ENCODE peak calls at places on chromosomes 13 and 19, in ten cellular contexts. One of them, this sample, is unnamed.

GRCh38 chr19:18850560-18851375 is 19.0 kb downstream of the UPF1 start:
- DNase-seq in GM20000: no peak
- DNase-seq in omental fat pad: no peak
- DNase-seq in astrocyte of the cerebellum: no peak
- DNase-seq in pancreas: no peak
- DNase-seq in IMR-90: no peak
- DNase-seq in breast epithelium: no peak
- DNase-seq in fibroblast of pulmonary artery: no peak
- DNase-seq in foreskin keratinocyte: no peak
- DNase-seq in HL-60: no peak
- DNase-seq in this sample: no peak

GRCh38 chr13:33611016-33611805 is 206.7 kb upstream of the RFC3 start:
- DNase-seq in GM20000: no peak
- DNase-seq in omental fat pad: no peak
- DNase-seq in astrocyte of the cerebellum: peak; percentile 71
- DNase-seq in pancreas: peak; percentile 26
- DNase-seq in IMR-90: peak; percentile 64
- DNase-seq in breast epithelium: no peak
- DNase-seq in fibroblast of pulmonary artery: peak; percentile 93
- DNase-seq in foreskin keratinocyte: no peak
- DNase-seq in HL-60: no peak
- DNase-seq in this sample: peak; percentile 95

GRCh38 chr13:25466880-25467279 is 95.1 kb downstream of the ATP8A2 start:
- DNase-seq in GM20000: no peak
- DNase-seq in omental fat pad: no peak
- DNase-seq in astrocyte of the cerebellum: no peak
- DNase-seq in pancreas: no peak
- DNase-seq in IMR-90: no peak
- DNase-seq in breast epithelium: no peak
- DNase-seq in fibroblast of pulmonary artery: no peak
- DNase-seq in foreskin keratinocyte: no peak
- DNase-seq in HL-60: no peak
- DNase-seq in this sample: no peak

GRCh38 chr13:113009743-113010509 is 40.9 kb downstream of the MCF2L start:
- DNase-seq in GM20000: no peak
- DNase-seq in omental fat pad: no peak
- DNase-seq in astrocyte of the cerebellum: no peak
- DNase-seq in pancreas: no peak
- DNase-seq in IMR-90: no peak
- DNase-seq in breast epithelium: no peak
- DNase-seq in fibroblast of pulmonary artery: peak; percentile 38
- DNase-seq in foreskin keratinocyte: no peak
- DNase-seq in HL-60: no peak
- DNase-seq in this sample: peak; percentile 31

GRCh38 chr19:51739466-51740213 is 12.0 kb downstream of the FPR1 start:
- DNase-seq in GM20000: no peak
- DNase-seq in omental fat pad: no peak
- DNase-seq in astrocyte of the cerebellum: no peak
- DNase-seq in pancreas: no peak
- DNase-seq in IMR-90: no peak
- DNase-seq in breast epithelium: no peak
- DNase-seq in fibroblast of pulmonary artery: no peak
- DNase-seq in foreskin keratinocyte: no peak
- DNase-seq in HL-60: peak; percentile 71
- DNase-seq in this sample: no peak

GRCh38 chr19:16824658-16825311 is 4.4 kb upstream of the SIN3B start:
- DNase-seq in GM20000: no peak
- DNase-seq in omental fat pad: no peak
- DNase-seq in astrocyte of the cerebellum: no peak
- DNase-seq in pancreas: no peak
- DNase-seq in IMR-90: peak; percentile 51
- DNase-seq in breast epithelium: no peak
- DNase-seq in fibroblast of pulmonary artery: no peak
- DNase-seq in foreskin keratinocyte: no peak
- DNase-seq in HL-60: no peak
- DNase-seq in this sample: peak; percentile 49

GRCh38 chr19:2477141-2477710 is 1.3 kb downstream of the GADD45B start:
- DNase-seq in GM20000: no peak
- DNase-seq in omental fat pad: no peak
- DNase-seq in astrocyte of the cerebellum: no peak
- DNase-seq in pancreas: peak; percentile 46
- DNase-seq in IMR-90: peak; percentile 34
- DNase-seq in breast epithelium: peak; percentile 64
- DNase-seq in fibroblast of pulmonary artery: no peak
- DNase-seq in foreskin keratinocyte: no peak
- DNase-seq in HL-60: peak; percentile 10
- DNase-seq in this sample: peak; percentile 51

GRCh38 chr19:32098953-32099352 is 246.5 kb upstream of the ZNF507 start:
- DNase-seq in GM20000: no peak
- DNase-seq in omental fat pad: no peak
- DNase-seq in astrocyte of the cerebellum: no peak
- DNase-seq in pancreas: no peak
- DNase-seq in IMR-90: no peak
- DNase-seq in breast epithelium: no peak
- DNase-seq in fibroblast of pulmonary artery: no peak
- DNase-seq in foreskin keratinocyte: no peak
- DNase-seq in HL-60: no peak
- DNase-seq in this sample: no peak

GRCh38 chr13:110759710-110760109 is 46.2 kb downstream of the ING1 start:
- DNase-seq in GM20000: no peak
- DNase-seq in omental fat pad: no peak
- DNase-seq in astrocyte of the cerebellum: no peak
- DNase-seq in pancreas: no peak
- DNase-seq in IMR-90: peak; percentile 87
- DNase-seq in breast epithelium: no peak
- DNase-seq in fibroblast of pulmonary artery: peak; percentile 74
- DNase-seq in foreskin keratinocyte: no peak
- DNase-seq in HL-60: no peak
- DNase-seq in this sample: peak; percentile 92

GRCh38 chr13:95573226-95573625 is 20.7 kb downstream of the CLDN10 start:
- DNase-seq in GM20000: no peak
- DNase-seq in omental fat pad: no peak
- DNase-seq in astrocyte of the cerebellum: no peak
- DNase-seq in pancreas: no peak
- DNase-seq in IMR-90: peak; percentile 11
- DNase-seq in breast epithelium: no peak
- DNase-seq in fibroblast of pulmonary artery: peak; percentile 67
- DNase-seq in foreskin keratinocyte: peak; percentile 14
- DNase-seq in HL-60: no peak
- DNase-seq in this sample: peak; percentile 73

GRCh38 chr13:46062190-46062589 is 9.6 kb upstream of the ZC3H13 start:
- DNase-seq in GM20000: no peak
- DNase-seq in omental fat pad: no peak
- DNase-seq in astrocyte of the cerebellum: no peak
- DNase-seq in pancreas: no peak
- DNase-seq in IMR-90: peak; percentile 61
- DNase-seq in breast epithelium: no peak
- DNase-seq in fibroblast of pulmonary artery: peak; percentile 41
- DNase-seq in foreskin keratinocyte: peak; percentile 79
- DNase-seq in HL-60: no peak
- DNase-seq in this sample: peak; percentile 24

GRCh38 chr13:89862691-89863036 is 1484.8 kb upstream of the MIR17HG start:
- DNase-seq in GM20000: no peak
- DNase-seq in omental fat pad: no peak
- DNase-seq in astrocyte of the cerebellum: no peak
- DNase-seq in pancreas: no peak
- DNase-seq in IMR-90: no peak
- DNase-seq in breast epithelium: no peak
- DNase-seq in fibroblast of pulmonary artery: peak; percentile 12
- DNase-seq in foreskin keratinocyte: no peak
- DNase-seq in HL-60: no peak
- DNase-seq in this sample: no peak

GRCh38 chr19:58562126-58563033 is 4.0 kb upstream of the UBE2M start:
- DNase-seq in GM20000: peak; percentile 42
- DNase-seq in omental fat pad: no peak
- DNase-seq in astrocyte of the cerebellum: no peak
- DNase-seq in pancreas: no peak
- DNase-seq in IMR-90: peak; percentile 39
- DNase-seq in breast epithelium: no peak
- DNase-seq in fibroblast of pulmonary artery: peak; percentile 50
- DNase-seq in foreskin keratinocyte: no peak
- DNase-seq in HL-60: no peak
- DNase-seq in this sample: peak; percentile 46

GRCh38 chr13:38575427-38575826 is 111.5 kb upstream of the FREM2 start:
- DNase-seq in GM20000: no peak
- DNase-seq in omental fat pad: no peak
- DNase-seq in astrocyte of the cerebellum: no peak
- DNase-seq in pancreas: no peak
- DNase-seq in IMR-90: no peak
- DNase-seq in breast epithelium: no peak
- DNase-seq in fibroblast of pulmonary artery: no peak
- DNase-seq in foreskin keratinocyte: no peak
- DNase-seq in HL-60: no peak
- DNase-seq in this sample: no peak

GRCh38 chr13:38582133-38582532 is 104.7 kb upstream of the FREM2 start:
- DNase-seq in GM20000: peak; percentile 15
- DNase-seq in omental fat pad: no peak
- DNase-seq in astrocyte of the cerebellum: peak; percentile 19
- DNase-seq in pancreas: no peak
- DNase-seq in IMR-90: peak; percentile 16
- DNase-seq in breast epithelium: no peak
- DNase-seq in fibroblast of pulmonary artery: peak; percentile 57
- DNase-seq in foreskin keratinocyte: no peak
- DNase-seq in HL-60: peak; percentile 8
- DNase-seq in this sample: peak; percentile 45

DNA sequence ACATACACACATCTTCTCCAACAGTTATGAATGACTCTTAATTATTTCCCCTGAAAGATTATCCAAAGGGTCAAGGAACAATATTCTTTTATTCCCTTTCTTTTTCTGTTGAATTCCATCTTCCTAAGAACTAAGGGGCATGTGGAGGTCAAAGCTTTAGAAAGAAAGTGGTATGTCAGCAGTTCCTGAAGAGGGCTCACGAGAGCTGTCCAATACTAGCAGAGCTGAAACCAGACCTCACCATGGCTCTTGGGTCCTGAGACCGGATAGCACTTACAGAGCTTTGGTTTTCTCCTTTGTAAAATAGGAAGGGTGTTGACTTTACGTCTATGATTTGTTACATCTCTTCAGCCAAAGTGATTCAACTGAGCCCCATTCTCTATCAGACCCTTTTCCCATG is 109.8 kb upstream of the FREM2 start:
- DNase-seq in GM20000: no peak
- DNase-seq in omental fat pad: no peak
- DNase-seq in astrocyte of the cerebellum: no peak
- DNase-seq in pancreas: no peak
- DNase-seq in IMR-90: no peak
- DNase-seq in breast epithelium: no peak
- DNase-seq in fibroblast of pulmonary artery: peak; percentile 13
- DNase-seq in foreskin keratinocyte: no peak
- DNase-seq in HL-60: no peak
- DNase-seq in this sample: no peak
- TF ChIP-seq CTCF in GM20000: no peak
- TF ChIP-seq CTCF in omental fat pad: no peak
- TF ChIP-seq CTCF in astrocyte of the cerebellum: no peak
- TF ChIP-seq CTCF in pancreas: no peak
- TF ChIP-seq CTCF in IMR-90: no peak
- TF ChIP-seq CTCF in breast epithelium: no peak
- TF ChIP-seq CTCF in fibroblast of pulmonary artery: peak; percentile 9
- TF ChIP-seq CTCF in foreskin keratinocyte: peak; percentile 6
- TF ChIP-seq CTCF in HL-60: no peak
- TF ChIP-seq CTCF in this sample: no peak

GRCh38 chr13:26658972-26659371 is 101.5 kb downstream of the WASF3 start:
- DNase-seq in GM20000: no peak
- DNase-seq in omental fat pad: no peak
- DNase-seq in astrocyte of the cerebellum: no peak
- DNase-seq in pancreas: no peak
- DNase-seq in IMR-90: no peak
- DNase-seq in breast epithelium: no peak
- DNase-seq in fibroblast of pulmonary artery: no peak
- DNase-seq in foreskin keratinocyte: no peak
- DNase-seq in HL-60: no peak
- DNase-seq in this sample: no peak

GRCh38 chr13:26660185-26660584 is 100.4 kb downstream of the GPR12 start:
- DNase-seq in GM20000: no peak
- DNase-seq in omental fat pad: no peak
- DNase-seq in astrocyte of the cerebellum: no peak
- DNase-seq in pancreas: no peak
- DNase-seq in IMR-90: no peak
- DNase-seq in breast epithelium: no peak
- DNase-seq in fibroblast of pulmonary artery: no peak
- DNase-seq in foreskin keratinocyte: no peak
- DNase-seq in HL-60: no peak
- DNase-seq in this sample: no peak

GRCh38 chr13:26658491-26658890 is 101.0 kb downstream of the WASF3 start:
- DNase-seq in GM20000: no peak
- DNase-seq in omental fat pad: no peak
- DNase-seq in astrocyte of the cerebellum: no peak
- DNase-seq in pancreas: no peak
- DNase-seq in IMR-90: no peak
- DNase-seq in breast epithelium: no peak
- DNase-seq in fibroblast of pulmonary artery: no peak
- DNase-seq in foreskin keratinocyte: no peak
- DNase-seq in HL-60: no peak
- DNase-seq in this sample: no peak

GRCh38 chr13:26653842-26654241 is 96.4 kb downstream of the WASF3 start:
- DNase-seq in GM20000: no peak
- DNase-seq in omental fat pad: no peak
- DNase-seq in astrocyte of the cerebellum: no peak
- DNase-seq in pancreas: no peak
- DNase-seq in IMR-90: no peak
- DNase-seq in breast epithelium: no peak
- DNase-seq in fibroblast of pulmonary artery: no peak
- DNase-seq in foreskin keratinocyte: no peak
- DNase-seq in HL-60: no peak
- DNase-seq in this sample: no peak

GRCh38 chr13:26656919-26657318 is 99.4 kb downstream of the WASF3 start:
- DNase-seq in GM20000: no peak
- DNase-seq in omental fat pad: no peak
- DNase-seq in astrocyte of the cerebellum: no peak
- DNase-seq in pancreas: no peak
- DNase-seq in IMR-90: peak; percentile 82
- DNase-seq in breast epithelium: no peak
- DNase-seq in fibroblast of pulmonary artery: peak; percentile 49
- DNase-seq in foreskin keratinocyte: no peak
- DNase-seq in HL-60: no peak
- DNase-seq in this sample: peak; percentile 56
- TF ChIP-seq CTCF in GM20000: no peak
- TF ChIP-seq CTCF in omental fat pad: no peak
- TF ChIP-seq CTCF in astrocyte of the cerebellum: peak; percentile 16
- TF ChIP-seq CTCF in pancreas: no peak
- TF ChIP-seq CTCF in IMR-90: peak; percentile 42
- TF ChIP-seq CTCF in breast epithelium: no peak
- TF ChIP-seq CTCF in fibroblast of pulmonary artery: peak; percentile 30
- TF ChIP-seq CTCF in foreskin keratinocyte: peak; percentile 43
- TF ChIP-seq CTCF in HL-60: no peak
- TF ChIP-seq CTCF in this sample: no peak

GRCh38 chr19:6264077-6264445 is 15.7 kb downstream of the MLLT1 start:
- DNase-seq in GM20000: no peak
- DNase-seq in omental fat pad: no peak
- DNase-seq in astrocyte of the cerebellum: no peak
- DNase-seq in pancreas: no peak
- DNase-seq in IMR-90: peak; percentile 80
- DNase-seq in breast epithelium: no peak
- DNase-seq in fibroblast of pulmonary artery: no peak
- DNase-seq in foreskin keratinocyte: no peak
- DNase-seq in HL-60: no peak
- DNase-seq in this sample: no peak
- TF ChIP-seq CTCF in GM20000: no peak
- TF ChIP-seq CTCF in omental fat pad: no peak
- TF ChIP-seq CTCF in astrocyte of the cerebellum: no peak
- TF ChIP-seq CTCF in pancreas: no peak
- TF ChIP-seq CTCF in IMR-90: no peak
- TF ChIP-seq CTCF in breast epithelium: no peak
- TF ChIP-seq CTCF in fibroblast of pulmonary artery: no peak
- TF ChIP-seq CTCF in foreskin keratinocyte: no peak
- TF ChIP-seq CTCF in HL-60: no peak
- TF ChIP-seq CTCF in this sample: no peak

GRCh38 chr13:101155920-101156319 is 260.4 kb downstream of the NALCN start:
- DNase-seq in GM20000: no peak
- DNase-seq in omental fat pad: no peak
- DNase-seq in astrocyte of the cerebellum: no peak
- DNase-seq in pancreas: no peak
- DNase-seq in IMR-90: no peak
- DNase-seq in breast epithelium: no peak
- DNase-seq in fibroblast of pulmonary artery: no peak
- DNase-seq in foreskin keratinocyte: no peak
- DNase-seq in HL-60: no peak
- DNase-seq in this sample: no peak
- TF ChIP-seq CTCF in GM20000: no peak
- TF ChIP-seq CTCF in omental fat pad: no peak
- TF ChIP-seq CTCF in astrocyte of the cerebellum: peak; percentile 43
- TF ChIP-seq CTCF in pancreas: no peak
- TF ChIP-seq CTCF in IMR-90: peak; percentile 29
- TF ChIP-seq CTCF in breast epithelium: no peak
- TF ChIP-seq CTCF in fibroblast of pulmonary artery: peak; percentile 53
- TF ChIP-seq CTCF in foreskin keratinocyte: peak; percentile 48
- TF ChIP-seq CTCF in HL-60: no peak
- TF ChIP-seq CTCF in this sample: peak; percentile 55

This sample was measured in cardiac fibroblast.